ENCODE peak calls at places on chromosomes 1 and 21, in six cellular contexts. E, W, N, F, M and Q are unnamed samples.

GRCh38 chr1:154767315-154768240 is 102.5 kb downstream of the KCNN3 start:
- DNase-seq in E (peak; percentile 82), W (no peak), N (no peak), F (no peak), M (no peak), Q (peak; percentile 57)

GRCh38 chr21:37253991-37254390 is 13.1 kb downstream of the VPS26C start:
- DNase-seq in E (no peak), W (no peak), N (no peak), F (no peak), M (no peak), Q (no peak)

GRCh38 chr1:24119859-24120756 is 8.2 kb upstream of the MYOM3 start:
- DNase-seq in E (no peak), W (no peak), N (no peak), F (no peak), M (no peak), Q (peak; percentile 77)

GRCh38 chr1:3003941-3004270 is 17.4 kb upstream of the ACTRT2 start:
- DNase-seq in E (no peak), W (no peak), N (no peak), F (no peak), M (no peak), Q (no peak)

GRCh38 chr1:177355575-177355974 is 184.8 kb downstream of the BRINP2 start:
- DNase-seq in E (peak; percentile 10), W (no peak), N (no peak), F (peak; percentile 31), M (no peak), Q (peak; percentile 63)

GRCh38 chr1:102772831-102773230 is 335.5 kb downstream of the COL11A1 start:
- DNase-seq in E (no peak), W (no peak), N (no peak), F (no peak), M (no peak), Q (no peak)

GRCh38 chr21:37647781-37648180 is 268.5 kb downstream of the KCNJ6 start:
- DNase-seq in E (no peak), W (no peak), N (no peak), F (no peak), M (no peak), Q (no peak)

GRCh38 chr1:239719642-239720258 is 333.4 kb downstream of the CHRM3 start:
- DNase-seq in E (no peak), W (no peak), N (peak; percentile 34), F (no peak), M (peak; percentile 89), Q (no peak)

GRCh38 chr21:46168659-46169386 is 13.4 kb upstream of the FTCD start:
- DNase-seq in E (no peak), W (peak; percentile 15), N (no peak), F (no peak), M (no peak), Q (no peak)

GRCh38 chr1:65230741-65231439 is 78.5 kb upstream of the DNAJC6 start:
- DNase-seq in E (no peak), W (no peak), N (no peak), F (no peak), M (peak; percentile 69), Q (no peak)

GRCh38 chr1:75855010-75855409 is 58.3 kb downstream of the MSH4 start:
- DNase-seq in E (peak; percentile 63), W (no peak), N (no peak), F (no peak), M (no peak), Q (no peak)

GRCh38 chr1:160811147-160811546 is 15.2 kb downstream of the LY9 start:
- DNase-seq in E (no peak), W (no peak), N (no peak), F (no peak), M (no peak), Q (no peak)

GRCh38 chr1:211082824-211083223 is 51.1 kb downstream of the KCNH1 start:
- DNase-seq in E (no peak), W (no peak), N (no peak), F (no peak), M (no peak), Q (no peak)

GRCh38 chr1:85502171-85502570 is 37.2 kb upstream of the DDAH1 start:
- DNase-seq in E (peak; percentile 44), W (no peak), N (no peak), F (no peak), M (no peak), Q (peak; percentile 27)